ENCODE peak calls at places on chromosomes 5 and 9, in eight cellular contexts. R is stimulated activated CD4-positive, alpha-beta T cell treated with anti-CD3 and anti-CD28 coated beads, Interleukin-12 subunit alpha, Interleukin-12 subunit beta, amount 100 ng/mL, for 4 hours; V is T-cell; H is HT1080; P is caudate nucleus; T is COLO829; Q is stimulated activated naive CD4-positive, alpha-beta T cell; E is adrenal gland. Y is an unnamed sample.

GRCh38 chr5:146541956-146542849 is 26.2 kb upstream of the GPR151 start:
- DNase-seq in V (peak), P (peak), H (peak), E (peak), Q (peak), T (peak), R (peak), Y (peak)

GRCh38 chr9:74642376-74642775 is 145.2 kb downstream of the RORB start:
- DNase-seq in T (no peak), P (no peak), E (no peak), Q (no peak), V (no peak), H (no peak), R (no peak), Y (no peak)

GRCh38 chr9:93143830-93144530 is 9.9 kb upstream of the NINJ1 start:
- DNase-seq in T (peak), P (peak), V (peak), Q (peak), H (peak), R (no peak), E (peak), Y (no peak)

GRCh38 chr5:97918614-97919013 is 735.6 kb upstream of the RIOK2 start:
- DNase-seq in Q (no peak), H (no peak), V (no peak), E (no peak), R (no peak), T (no peak), P (no peak), Y (no peak)

GRCh38 chr5:139186293-139186692 is 11.9 kb downstream of the SIL1 start:
- DNase-seq in H (no peak), Q (no peak), T (no peak), E (no peak), P (no peak), V (no peak), R (no peak), Y (no peak)

GRCh38 chr5:167814828-167815227 is 476.6 kb upstream of the WWC1 start:
- DNase-seq in T (no peak), P (no peak), V (no peak), R (no peak), H (peak), Q (no peak), E (no peak), Y (peak)

GRCh38 chr9:90025816-90026215 is 421.0 kb downstream of the GADD45G start:
- DNase-seq in V (no peak), R (no peak), H (peak), Q (no peak), E (peak), T (no peak), P (no peak), Y (peak)

GRCh38 chr9:94269264-94269663 is 10.2 kb downstream of the ZNF169 start:
- DNase-seq in R (no peak), H (no peak), P (no peak), T (no peak), Q (no peak), E (no peak), V (no peak), Y (no peak)

GRCh38 chr5:151319334-151319733 is 15.8 kb upstream of the SLC36A3 start:
- DNase-seq in Q (no peak), R (no peak), E (peak), H (peak), V (no peak), T (no peak), P (no peak), Y (peak)

GRCh38 chr5:95631991-95632675 is 12.2 kb downstream of the GPR150 start:
- DNase-seq in R (peak), T (no peak), Q (peak), E (no peak), V (peak), H (peak), P (no peak), Y (peak)

Y was measured in Daoy.